ENCODE peak calls at places on chromosomes 1 and 21, in four cellular contexts. S, Y, T and W are unnamed samples.

GRCh38 chr1:17553970-17554369 is 14.5 kb downstream of the ARHGEF10L start:
- DNase-seq in T (peak), Y (no peak), S (no peak), W (peak)

GRCh38 chr1:247360116-247360898 is 28.6 kb upstream of the ZNF496 start:
- DNase-seq in T (no peak), S (no peak), Y (no peak), W (no peak)

GRCh38 chr21:41564871-41565281 is 56.9 kb upstream of the TMPRSS2 start:
- DNase-seq in S (no peak), T (no peak), Y (no peak), W (no peak)

GRCh38 chr1:114552106-114552639 is 29.2 kb downstream of the BCAS2 start:
- DNase-seq in Y (no peak), T (no peak), S (no peak), W (no peak)

GRCh38 chr1:28631713-28632112 is 11.2 kb downstream of the TAF12 start:
- DNase-seq in T (no peak), Y (no peak), S (no peak), W (no peak)

GRCh38 chr1:91022518-91022929 is 689 bp upstream of the ZNF644 start:
- DNase-seq in Y (no peak), S (no peak), T (no peak), W (no peak)

GRCh38 chr1:19974822-19975416 is 4.5 kb downstream of the PLA2G2A start:
- DNase-seq in T (peak), Y (no peak), S (no peak), W (peak)

GRCh38 chr1:25462732-25463131 is 32.0 kb downstream of the MACO1 start:
- DNase-seq in S (no peak), Y (no peak), T (no peak), W (no peak)

GRCh38 chr1:36088577-36089392 is at the start of gene ADPRS:
- DNase-seq in Y (peak), T (peak), S (peak), W (peak)

GRCh38 chr1:160862151-160863061 is at the start of gene CD244:
- DNase-seq in Y (no peak), T (peak), S (no peak), W (peak)

GRCh38 chr1:198157847-198158765 is 1.3 kb downstream of the NEK7 start:
- DNase-seq in S (no peak), T (no peak), Y (no peak), W (peak)

GRCh38 chr1:63731117-63732043 is 42.4 kb upstream of the ROR1 start:
- DNase-seq in Y (no peak), S (no peak), T (peak), W (peak)

GRCh38 chr1:105664495-105664894 is 1392.0 kb upstream of the PRMT6 start:
- DNase-seq in T (no peak), S (no peak), Y (no peak), W (no peak)

GRCh38 chr1:31897534-31898100 is 40.6 kb downstream of the PTP4A2 start:
- DNase-seq in S (no peak), Y (no peak), T (no peak), W (no peak)

GRCh38 chr1:220787069-220787614 is 429 bp downstream of the MTARC1 start:
- DNase-seq in Y (no peak), T (peak), S (peak), W (peak)

GRCh38 chr1:36322085-36322785 is 1.2 kb downstream of the EVA1B start:
- DNase-seq in Y (no peak), S (no peak), T (peak), W (peak)

GRCh38 chr1:12540580-12541273 is 77.3 kb downstream of the DHRS3 start:
- DNase-seq in Y (no peak), S (no peak), T (no peak), W (no peak)

GRCh38 chr1:174324493-174324892 is 123.3 kb upstream of the GPR52 start:
- DNase-seq in T (no peak), S (no peak), Y (no peak), W (no peak)

GRCh38 chr21:25179116-25179515 is 428.2 kb downstream of the MRPL39 start:
- DNase-seq in S (no peak), T (no peak), Y (no peak), W (no peak)

GRCh38 chr1:107682467-107682866 is 282.5 kb downstream of the VAV3 start:
- DNase-seq in S (no peak), Y (no peak), T (no peak), W (no peak)

GRCh38 chr1:18302788-18303413 is 177.8 kb upstream of the KLHDC7A start:
- DNase-seq in S (no peak), T (no peak), Y (no peak), W (peak)

GRCh38 chr1:27521336-27522147 is 31.6 kb upstream of the WASF2 start:
- DNase-seq in T (peak), Y (no peak), S (no peak), W (no peak)

GRCh38 chr1:201718346-201719202 is 110.4 kb upstream of the IPO9 start:
- DNase-seq in Y (no peak), S (no peak), T (no peak), W (no peak)

GRCh38 chr1:200435200-200435780 is 25.5 kb upstream of the ZNF281 start:
- DNase-seq in S (no peak), Y (no peak), T (no peak), W (no peak)

GRCh38 chr1:170285027-170285426 is 139.3 kb downstream of the NTMT2 start:
- DNase-seq in Y (no peak), S (no peak), T (no peak), W (no peak)

GRCh38 chr1:57279909-57280666 is 143.8 kb downstream of the DAB1 start:
- DNase-seq in Y (no peak), T (peak), S (no peak), W (no peak)

GRCh38 chr1:160217466-160218165 is 12.4 kb downstream of the PEA15 start:
- DNase-seq in Y (no peak), S (no peak), T (peak), W (no peak)

GRCh38 chr1:175941164-175941563 is 197.8 kb upstream of the TNR start:
- DNase-seq in Y (no peak), S (no peak), T (no peak), W (no peak)

GRCh38 chr1:247332901-247333361 is 1.3 kb upstream of the ZNF496 start:
- DNase-seq in Y (no peak), S (no peak), T (peak), W (peak)

GRCh38 chr21:27246741-27247140 is 279.9 kb upstream of the ADAMTS5 start:
- DNase-seq in S (no peak), T (no peak), Y (no peak), W (no peak)

GRCh38 chr1:206925116-206925736 is 3.5 kb upstream of the FCMR start:
- DNase-seq in S (no peak), T (peak), Y (no peak), W (peak)

GRCh38 chr1:25103180-25103790 is 129.0 kb downstream of the SYF2 start:
- DNase-seq in Y (no peak), T (no peak), S (no peak), W (no peak)